ENCODE peak calls at places on chromosomes 5 and 9, in six cellular contexts. One of them, this sample, is unnamed.
A peak's percentile ranks its signal among the peaks of the same experiment; 100 is the strongest.

GRCh38 chr5:77368367-77368766 is 123.7 kb downstream of the WDR41 start:
- DNase-seq in heart left ventricle: no peak
- DNase-seq in sigmoid colon: no peak
- DNase-seq in HepG2: no peak
- DNase-seq in IMR-90: no peak
- DNase-seq in K562: no peak
- DNase-seq in this sample: no peak

GRCh38 chr5:143359869-143360268 is 43.6 kb downstream of the NR3C1 start:
- DNase-seq in IMR-90: no peak
- DNase-seq in heart left ventricle: no peak
- DNase-seq in K562: no peak
- DNase-seq in sigmoid colon: no peak
- DNase-seq in HepG2: no peak
- DNase-seq in this sample: no peak

GRCh38 chr5:61207884-61208283 is 45.6 kb upstream of the SMIM15 start:
- DNase-seq in heart left ventricle: no peak
- DNase-seq in HepG2: no peak
- DNase-seq in sigmoid colon: no peak
- DNase-seq in K562: no peak
- DNase-seq in IMR-90: no peak
- DNase-seq in this sample: no peak

GRCh38 chr9:100938507-100938906 is 90.0 kb upstream of the PLPPR1 start:
- DNase-seq in HepG2: no peak
- DNase-seq in sigmoid colon: no peak
- DNase-seq in IMR-90: no peak
- DNase-seq in K562: no peak
- DNase-seq in heart left ventricle: no peak
- DNase-seq in this sample: no peak

GRCh38 chr9:129514891-129515290 is 106.0 kb downstream of the C9orf50 start:
- DNase-seq in K562: no peak
- DNase-seq in heart left ventricle: no peak
- DNase-seq in HepG2: no peak
- DNase-seq in IMR-90: no peak
- DNase-seq in sigmoid colon: peak; percentile 36
- DNase-seq in this sample: no peak

GRCh38 chr9:136829412-136829811 is 12.9 kb upstream of the AJM1 start:
- DNase-seq in heart left ventricle: no peak
- DNase-seq in sigmoid colon: no peak
- DNase-seq in HepG2: no peak
- DNase-seq in IMR-90: no peak
- DNase-seq in K562: no peak
- DNase-seq in this sample: no peak

GRCh38 chr9:68643901-68644809 is 60.9 kb upstream of the PIP5K1B start:
- DNase-seq in K562: peak; percentile 76
- DNase-seq in sigmoid colon: no peak
- DNase-seq in heart left ventricle: no peak
- DNase-seq in IMR-90: no peak
- DNase-seq in HepG2: no peak
- DNase-seq in this sample: no peak

GRCh38 chr9:4674783-4675182 is 4.6 kb upstream of the CDC37L1 start:
- DNase-seq in IMR-90: peak; percentile 95
- DNase-seq in K562: no peak
- DNase-seq in sigmoid colon: no peak
- DNase-seq in HepG2: peak; percentile 34
- DNase-seq in heart left ventricle: no peak
- DNase-seq in this sample: no peak

GRCh38 chr5:92163906-92164305 is 780.8 kb upstream of the ARRDC3 start:
- DNase-seq in K562: no peak
- DNase-seq in sigmoid colon: no peak
- DNase-seq in HepG2: no peak
- DNase-seq in IMR-90: no peak
- DNase-seq in heart left ventricle: no peak
- DNase-seq in this sample: no peak

GRCh38 chr9:96858018-96858573 is 3.8 kb upstream of the ZNF782 start:
- DNase-seq in K562: peak; percentile 82
- DNase-seq in heart left ventricle: no peak
- DNase-seq in IMR-90: peak; percentile 26
- DNase-seq in sigmoid colon: no peak
- DNase-seq in HepG2: peak; percentile 72
- DNase-seq in this sample: no peak

GRCh38 chr5:26388946-26389345 is 649.4 kb downstream of the CDH9 start:
- DNase-seq in K562: no peak
- DNase-seq in HepG2: no peak
- DNase-seq in heart left ventricle: no peak
- DNase-seq in sigmoid colon: no peak
- DNase-seq in IMR-90: no peak
- DNase-seq in this sample: no peak

GRCh38 chr9:117315236-117315635 is 99.6 kb downstream of the ASTN2 start:
- DNase-seq in HepG2: no peak
- DNase-seq in K562: no peak
- DNase-seq in heart left ventricle: no peak
- DNase-seq in sigmoid colon: no peak
- DNase-seq in IMR-90: no peak
- DNase-seq in this sample: no peak

GRCh38 chr9:117377046-117377445 is 37.8 kb downstream of the ASTN2 start:
- DNase-seq in HepG2: no peak
- DNase-seq in heart left ventricle: no peak
- DNase-seq in IMR-90: no peak
- DNase-seq in K562: no peak
- DNase-seq in sigmoid colon: peak; percentile 61
- DNase-seq in this sample: no peak

GRCh38 chr5:174325961-174326360 is 280.5 kb downstream of the NSG2 start:
- DNase-seq in heart left ventricle: no peak
- DNase-seq in HepG2: no peak
- DNase-seq in K562: no peak
- DNase-seq in IMR-90: no peak
- DNase-seq in sigmoid colon: no peak
- DNase-seq in this sample: no peak

GRCh38 chr5:60699549-60700346 is at the start of gene DEPDC1B:
- DNase-seq in K562: peak; percentile 94
- DNase-seq in IMR-90: peak; percentile 88
- DNase-seq in heart left ventricle: peak; percentile 87
- DNase-seq in HepG2: peak; percentile 83
- DNase-seq in sigmoid colon: peak; percentile 90
- DNase-seq in this sample: peak; percentile 11

GRCh38 chr9:134442486-134443168 is 116.4 kb downstream of the RXRA start:
- DNase-seq in sigmoid colon: no peak
- DNase-seq in HepG2: no peak
- DNase-seq in IMR-90: no peak
- DNase-seq in K562: no peak
- DNase-seq in heart left ventricle: no peak
- DNase-seq in this sample: no peak

GRCh38 chr9:124284940-124285441 is 27.2 kb downstream of the NEK6 start:
- DNase-seq in sigmoid colon: peak; percentile 82
- DNase-seq in HepG2: no peak
- DNase-seq in K562: no peak
- DNase-seq in IMR-90: peak; percentile 50
- DNase-seq in heart left ventricle: no peak
- DNase-seq in this sample: no peak

GRCh38 chr9:137550241-137550621 is at the start of gene PNPLA7:
- DNase-seq in K562: peak; percentile 90
- DNase-seq in sigmoid colon: peak; percentile 95
- DNase-seq in heart left ventricle: peak; percentile 87
- DNase-seq in IMR-90: peak; percentile 43
- DNase-seq in HepG2: peak; percentile 70
- DNase-seq in this sample: peak; percentile 41

GRCh38 chr5:162209005-162209605 is 141.5 kb downstream of the GABRG2 start:
- DNase-seq in sigmoid colon: no peak
- DNase-seq in heart left ventricle: no peak
- DNase-seq in IMR-90: no peak
- DNase-seq in HepG2: peak; percentile 25
- DNase-seq in K562: peak; percentile 10
- DNase-seq in this sample: no peak

GRCh38 chr9:14351206-14351605 is 37.3 kb upstream of the NFIB start:
- DNase-seq in K562: no peak
- DNase-seq in HepG2: no peak
- DNase-seq in heart left ventricle: peak; percentile 62
- DNase-seq in IMR-90: no peak
- DNase-seq in sigmoid colon: no peak
- DNase-seq in this sample: no peak

GRCh38 chr5:15835514-15835913 is 335.5 kb downstream of the FBXL7 start:
- DNase-seq in sigmoid colon: no peak
- DNase-seq in HepG2: no peak
- DNase-seq in heart left ventricle: no peak
- DNase-seq in K562: no peak
- DNase-seq in IMR-90: peak; percentile 38
- DNase-seq in this sample: no peak

GRCh38 chr9:36548454-36548853 is 24.2 kb upstream of the MELK start:
- DNase-seq in HepG2: no peak
- DNase-seq in heart left ventricle: no peak
- DNase-seq in sigmoid colon: no peak
- DNase-seq in K562: no peak
- DNase-seq in IMR-90: no peak
- DNase-seq in this sample: no peak

GRCh38 chr5:114223866-114224265 is 138.0 kb upstream of the KCNN2 start:
- DNase-seq in K562: peak; percentile 12
- DNase-seq in heart left ventricle: no peak
- DNase-seq in IMR-90: no peak
- DNase-seq in HepG2: peak; percentile 21
- DNase-seq in sigmoid colon: no peak
- DNase-seq in this sample: no peak

GRCh38 chr5:154487541-154487940 is 9.5 kb upstream of the HAND1 start:
- DNase-seq in HepG2: no peak
- DNase-seq in heart left ventricle: no peak
- DNase-seq in IMR-90: no peak
- DNase-seq in sigmoid colon: no peak
- DNase-seq in K562: no peak
- DNase-seq in this sample: no peak

GRCh38 chr5:116864157-116864837 is 289.7 kb upstream of the SEMA6A start:
- DNase-seq in K562: no peak
- DNase-seq in heart left ventricle: peak; percentile 17
- DNase-seq in sigmoid colon: no peak
- DNase-seq in IMR-90: no peak
- DNase-seq in HepG2: peak; percentile 99
- DNase-seq in this sample: no peak

GRCh38 chr5:37703841-37704241 is 136.0 kb downstream of the GDNF start:
- DNase-seq in K562: no peak
- DNase-seq in sigmoid colon: no peak
- DNase-seq in IMR-90: peak; percentile 78
- DNase-seq in HepG2: no peak
- DNase-seq in heart left ventricle: no peak
- DNase-seq in this sample: no peak

GRCh38 chr9:134728801-134729495 is 87.3 kb downstream of the COL5A1 start:
- DNase-seq in K562: no peak
- DNase-seq in sigmoid colon: peak; percentile 66
- DNase-seq in HepG2: no peak
- DNase-seq in IMR-90: no peak
- DNase-seq in heart left ventricle: no peak
- DNase-seq in this sample: no peak

DNA sequence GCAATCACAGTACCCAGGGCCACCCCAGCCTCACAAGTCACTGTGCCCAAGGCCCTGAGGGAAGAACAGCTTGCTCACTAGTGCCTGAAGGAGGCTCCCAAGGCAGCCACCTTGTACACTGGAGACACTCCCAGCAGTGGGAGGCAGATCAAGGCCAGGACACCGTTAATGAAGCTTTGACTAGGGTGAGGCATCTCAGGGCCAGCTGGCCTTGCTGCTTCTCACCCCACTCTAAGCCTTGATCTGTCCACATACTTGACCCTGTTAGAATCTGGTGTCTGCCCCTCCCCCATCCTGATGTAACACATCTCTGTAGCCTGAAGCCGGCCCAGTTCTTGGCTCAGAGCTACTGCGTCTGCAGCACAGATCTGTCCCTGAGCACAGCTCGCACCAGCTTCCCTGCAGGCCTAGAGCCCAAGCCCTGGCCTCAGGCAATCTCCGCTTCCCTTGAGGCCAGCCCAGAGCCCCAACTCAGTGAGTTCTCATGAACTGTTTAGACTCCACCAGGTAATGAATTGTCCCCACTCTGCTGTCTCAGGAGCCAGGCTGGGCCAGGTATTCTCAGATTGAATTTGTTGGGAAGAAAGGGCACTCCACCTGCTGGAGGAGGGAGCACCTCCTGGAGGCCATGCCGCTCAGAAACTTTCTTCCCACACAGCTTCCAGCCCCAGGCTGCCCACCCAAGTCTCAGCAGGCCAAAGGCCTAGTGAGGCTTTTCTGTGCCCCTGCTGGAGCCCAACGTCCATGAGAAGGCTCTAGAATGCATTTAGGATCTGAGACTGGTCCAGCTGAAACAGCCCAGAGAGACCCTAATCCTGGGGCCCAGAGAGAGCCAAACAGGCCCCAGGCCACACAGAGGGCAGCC is 13.4 kb upstream of the JADE2 start:
- DNase-seq in IMR-90: peak; percentile 63
- DNase-seq in heart left ventricle: peak; percentile 74
- DNase-seq in HepG2: peak; percentile 74
- DNase-seq in sigmoid colon: peak; percentile 94
- DNase-seq in K562: peak; percentile 72
- DNase-seq in this sample: peak; percentile 9
- H3K27ac ChIP-seq in IMR-90: peak overlapping the region; percentile 16
- H3K27ac ChIP-seq in heart left ventricle: peak overlapping the region; percentile 61
- H3K27ac ChIP-seq in HepG2: peak overlapping the region; percentile 71
- H3K27ac ChIP-seq in sigmoid colon: peak overlapping the region; percentile 56
- H3K27ac ChIP-seq in K562: peak overlapping the region; percentile 57
- H3K27ac ChIP-seq in this sample: peak overlapping the region; percentile 72

GRCh38 chr5:40826778-40827478 is 8.1 kb downstream of the RPL37 start:
- DNase-seq in heart left ventricle: no peak
- DNase-seq in IMR-90: no peak
- DNase-seq in sigmoid colon: no peak
- DNase-seq in K562: no peak
- DNase-seq in HepG2: no peak
- DNase-seq in this sample: no peak
- TF ChIP-seq POLR2A in heart left ventricle: no peak
- TF ChIP-seq POLR2A in IMR-90: no peak
- TF ChIP-seq POLR2A in sigmoid colon: no peak
- TF ChIP-seq POLR2A in K562: peak; percentile 59
- TF ChIP-seq POLR2A in HepG2: no peak
- TF ChIP-seq POLR2A in this sample: no peak

GRCh38 chr5:176881021-176881749 is 18.0 kb downstream of the HK3 start:
- DNase-seq in sigmoid colon: no peak
- DNase-seq in K562: no peak
- DNase-seq in HepG2: no peak
- DNase-seq in heart left ventricle: no peak
- DNase-seq in IMR-90: no peak
- DNase-seq in this sample: no peak
- H3K36me3 ChIP-seq in sigmoid colon: no peaks in the 10 kb centered on the region
- H3K36me3 ChIP-seq in K562: no peaks in the 10 kb centered on the region
- H3K36me3 ChIP-seq in HepG2: no peaks in the 10 kb centered on the region
- H3K36me3 ChIP-seq in heart left ventricle: no peaks in the 10 kb centered on the region
- H3K36me3 ChIP-seq in IMR-90: no peaks in the 10 kb centered on the region
- H3K36me3 ChIP-seq in this sample: no peaks in the 10 kb centered on the region

GRCh38 chr5:42689391-42689790 is 67.2 kb upstream of the CCDC152 start:
- DNase-seq in HepG2: no peak
- DNase-seq in IMR-90: no peak
- DNase-seq in heart left ventricle: no peak
- DNase-seq in sigmoid colon: no peak
- DNase-seq in K562: no peak
- DNase-seq in this sample: no peak

DNA sequence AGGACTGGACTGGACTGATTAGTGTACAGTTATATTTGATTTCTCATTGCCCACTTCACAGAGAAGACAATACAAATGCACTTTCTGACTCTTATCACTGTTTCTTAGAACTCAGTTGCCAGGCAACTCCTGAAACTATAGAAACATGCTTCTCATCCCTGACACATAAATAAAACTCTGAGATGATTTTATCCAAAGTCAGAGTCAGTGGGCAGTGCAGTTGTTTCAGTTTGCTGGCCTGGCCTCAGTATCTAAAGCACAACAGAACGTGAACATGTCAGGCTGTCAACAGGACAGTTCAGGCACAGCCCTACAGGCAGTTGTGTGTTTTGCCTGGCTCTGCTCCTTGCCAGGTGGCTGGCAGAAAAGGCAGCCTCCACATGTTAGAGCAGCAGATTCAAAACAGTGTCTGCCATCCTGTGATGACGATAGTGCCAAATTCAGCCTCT is 65.2 kb upstream of the CCDC152 start:
- DNase-seq in IMR-90: peak; percentile 11
- DNase-seq in sigmoid colon: no peak
- DNase-seq in K562: peak; percentile 9
- DNase-seq in HepG2: no peak
- DNase-seq in heart left ventricle: peak; percentile 64
- DNase-seq in this sample: no peak
- H3K27ac ChIP-seq in IMR-90: peak overlapping the region; percentile 52
- H3K27ac ChIP-seq in sigmoid colon: no peak overlapping the region
- H3K27ac ChIP-seq in K562: no peak overlapping the region
- H3K27ac ChIP-seq in HepG2: no peak overlapping the region
- H3K27ac ChIP-seq in heart left ventricle: no peak overlapping the region
- H3K27ac ChIP-seq in this sample: no peak overlapping the region

This sample was measured in esophagus squamous epithelium.